ENCODE peak calls at places on chromosomes 7 and 10, in five cellular contexts. Q, F, N, X and M are unnamed samples.

GRCh38 chr10:81704596-81704995 is 170.4 kb upstream of the NRG3 start:
- DNase-seq in X (no peak), Q (no peak), F (no peak), N (no peak), M (no peak)

GRCh38 chr10:109429956-109430760 is 493.2 kb downstream of the XPNPEP1 start:
- DNase-seq in F (peak; percentile 17), X (no peak), N (no peak), Q (no peak), M (no peak)

GRCh38 chr7:44104880-44105771 is 981 bp downstream of the AEBP1 start:
- DNase-seq in X (no peak), Q (no peak), F (peak; percentile 76), N (no peak), M (peak; percentile 69)

GRCh38 chr10:114791768-114792167 is 29.8 kb upstream of the FHIP2A start:
- DNase-seq in F (no peak), N (no peak), X (no peak), Q (no peak), M (no peak)

GRCh38 chr10:98285416-98285815 is 17.4 kb upstream of the LOXL4 start:
- DNase-seq in F (peak; percentile 17), X (no peak), Q (no peak), N (no peak), M (no peak)

GRCh38 chr7:141475678-141476077 is 75.5 kb upstream of the AGK start:
- DNase-seq in Q (no peak), N (no peak), F (no peak), X (no peak), M (no peak)

GRCh38 chr7:99365318-99366141 is 9.0 kb upstream of the ARPC1B start:
- DNase-seq in N (no peak), F (no peak), X (peak; percentile 61), Q (no peak), M (peak; percentile 61)

GRCh38 chr7:158740013-158740656 is 35.5 kb upstream of the NCAPG2 start:
- DNase-seq in X (no peak), F (peak; percentile 97), Q (no peak), N (no peak), M (no peak)

GRCh38 chr10:121579656-121580055 is 18.6 kb downstream of the FGFR2 start:
- DNase-seq in F (no peak), Q (peak; percentile 61), N (no peak), X (no peak), M (no peak)

GRCh38 chr7:4776160-4776623 is 769 bp downstream of the AP5Z1 start:
- DNase-seq in Q (no peak), N (no peak), X (no peak), F (no peak), M (no peak)

GRCh38 chr7:150399861-150400778 is 21.0 kb downstream of the ZNF775 start:
- DNase-seq in X (no peak), N (no peak), F (no peak), Q (no peak), M (no peak)

GRCh38 chr10:113708640-113709039 is 28.9 kb downstream of the CASP7 start:
- DNase-seq in N (no peak), X (no peak), F (no peak), Q (no peak), M (no peak)

GRCh38 chr10:116688241-116688711 is 54.1 kb downstream of the HSPA12A start:
- DNase-seq in N (no peak), Q (peak; percentile 31), X (no peak), F (peak; percentile 75), M (no peak)

GRCh38 chr7:84705701-84706100 is 481.2 kb downstream of the SEMA3D start:
- DNase-seq in X (no peak), Q (no peak), N (no peak), F (no peak), M (no peak)

GRCh38 chr10:19788075-19788686 is 28.1 kb upstream of the PLXDC2 start:
- DNase-seq in N (no peak), F (peak; percentile 89), X (peak; percentile 42), Q (no peak), M (no peak)

GRCh38 chr10:91700273-91700672 is 67.4 kb upstream of the PPP1R3C start:
- DNase-seq in Q (no peak), F (no peak), X (no peak), N (no peak), M (no peak)

GRCh38 chr7:44138698-44139097 is 2.4 kb downstream of the MYL7 start:
- DNase-seq in F (no peak), N (no peak), X (no peak), Q (no peak), M (no peak)

GRCh38 chr7:73786588-73786987 is 16.5 kb upstream of the CLDN3 start:
- DNase-seq in X (no peak), Q (no peak), N (no peak), F (no peak), M (no peak)

GRCh38 chr10:128210215-128211063 is 84.2 kb upstream of the MKI67 start:
- DNase-seq in F (peak; percentile 49), N (peak; percentile 32), Q (peak; percentile 35), X (peak; percentile 85), M (peak; percentile 24)
- TF ChIP-seq CTCF in F (peak; percentile 64), N (peak; percentile 88), Q (peak; percentile 47), X (peak; percentile 80), M (peak; percentile 42)

DNA sequence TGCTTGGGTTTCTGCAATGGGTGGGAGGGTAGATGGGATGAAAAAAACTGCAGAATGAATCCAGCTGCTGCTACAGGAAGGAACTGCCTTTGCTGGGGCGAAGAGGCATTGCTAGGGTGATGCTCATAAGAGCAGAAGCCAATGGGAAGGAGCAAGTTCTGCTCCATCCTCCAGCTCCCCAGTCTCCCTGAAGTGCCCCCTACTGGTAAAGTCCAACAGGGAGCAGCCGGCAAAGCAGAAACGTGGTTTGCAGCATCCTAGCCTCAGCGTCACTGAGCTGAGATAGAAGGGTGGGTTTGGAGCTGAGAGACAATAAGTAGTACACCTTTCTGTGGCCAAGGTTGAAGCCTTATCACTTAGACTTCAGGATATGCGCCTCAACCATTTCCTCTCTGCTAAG is 220.5 kb downstream of the CCSER2 start:
- DNase-seq in X (peak; percentile 22), N (no peak), F (peak; percentile 9), Q (no peak), M (no peak)
- TF ChIP-seq CTCF in X (peak; percentile 33), N (peak; percentile 67), F (peak; percentile 44), Q (no peak), M (peak; percentile 9)

DNA sequence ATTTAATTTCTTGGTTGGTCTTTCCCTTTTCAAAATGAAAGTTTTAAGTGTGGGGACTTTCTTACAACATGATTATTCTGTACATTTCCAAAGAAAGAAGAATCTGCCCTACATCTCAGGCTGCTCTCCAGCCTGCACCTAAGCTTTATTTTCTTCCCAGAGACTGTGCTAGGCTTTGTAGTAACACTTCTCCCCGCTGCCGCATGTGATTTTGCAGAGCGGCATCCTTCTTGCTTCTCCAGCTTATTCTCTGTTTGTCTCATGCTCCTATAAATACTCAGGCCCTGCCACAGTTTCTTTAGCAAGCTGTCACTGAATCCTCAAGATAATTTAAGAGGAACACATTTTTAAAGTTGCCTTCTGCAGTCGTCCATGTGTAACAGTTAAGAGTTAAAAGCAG is 53.6 kb downstream of the INSYN2A start:
- DNase-seq in N (no peak), Q (no peak), X (no peak), F (no peak), M (no peak)
- TF ChIP-seq CTCF in N (no peak), Q (no peak), X (no peak), F (no peak), M (no peak)

GRCh38 chr7:122412886-122413285 is 108.3 kb upstream of the FEZF1 start:
- DNase-seq in F (peak; percentile 95), Q (no peak), X (no peak), N (no peak), M (no peak)

GRCh38 chr7:122416316-122416925 is 111.9 kb upstream of the FEZF1 start:
- DNase-seq in X (no peak), N (no peak), F (peak; percentile 28), Q (no peak), M (no peak)

GRCh38 chr7:122412441-122412840 is 107.9 kb upstream of the FEZF1 start:
- DNase-seq in Q (no peak), N (no peak), F (peak; percentile 32), X (no peak), M (no peak)

GRCh38 chr7:122413339-122413738 is 108.8 kb upstream of the FEZF1 start:
- DNase-seq in Q (no peak), F (no peak), N (no peak), X (no peak), M (no peak)

GRCh38 chr7:122415510-122415909 is 111.0 kb upstream of the FEZF1 start:
- DNase-seq in N (no peak), Q (no peak), F (no peak), X (no peak), M (no peak)
- TF ChIP-seq CTCF in N (no peak), Q (no peak), F (no peak), X (no peak), M (no peak)

DNA sequence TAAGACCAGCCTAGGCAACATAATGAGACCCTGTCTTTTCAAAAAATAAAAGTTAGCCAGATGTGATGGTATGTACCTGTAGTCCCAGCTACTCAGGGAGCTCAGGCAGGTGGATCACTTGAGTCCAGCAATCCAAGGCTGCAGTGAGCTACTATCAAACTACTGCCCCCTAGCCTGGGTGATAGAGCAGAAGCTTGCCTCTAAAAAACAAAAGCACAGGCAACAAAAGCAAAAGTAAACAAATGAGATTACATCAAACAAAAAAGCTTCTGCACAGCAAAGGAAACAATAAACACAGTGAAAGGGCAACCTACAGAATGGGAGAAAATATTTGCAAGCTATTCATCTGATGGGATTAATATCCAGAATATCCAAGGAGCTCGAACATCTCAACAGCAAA is 65.4 kb downstream of the FANK1 start:
- DNase-seq in F (no peak), N (no peak), Q (no peak), X (no peak), M (no peak)
- TF ChIP-seq CTCF in F (peak; percentile 5), N (peak; percentile 31), Q (no peak), X (no peak), M (no peak)